ENCODE peak calls at places on chromosomes 1 and 21, in four cellular contexts. V is H9, M is IMR-90, N is H1. W is an unnamed sample.

GRCh38 chr1:93679546-93679945 is 2.1 kb downstream of the BCAR3 start:
- DNase-seq in N (no peak), V (no peak), M (peak; percentile 52), W (no peak)

GRCh38 chr1:99702221-99702620 is 56.3 kb downstream of the PALMD start:
- DNase-seq in V (no peak), M (peak; percentile 15), N (no peak), W (no peak)

GRCh38 chr1:65772607-65773006 is 20.1 kb upstream of the PDE4B start:
- DNase-seq in M (peak; percentile 6), N (no peak), V (no peak), W (no peak)

GRCh38 chr1:210907406-210907805 is 226.5 kb downstream of the KCNH1 start:
- DNase-seq in V (no peak), N (no peak), M (no peak), W (no peak)

GRCh38 chr1:211648980-211649934 is 26.2 kb downstream of the NEK2 start:
- DNase-seq in N (peak; percentile 63), M (peak; percentile 35), V (no peak), W (no peak)

GRCh38 chr1:241423541-241424479 is 66.8 kb upstream of the RGS7 start:
- DNase-seq in N (peak; percentile 80), M (peak; percentile 63), V (peak; percentile 66), W (peak; percentile 51)

GRCh38 chr21:45320261-45320990 is 32.7 kb upstream of the POFUT2 start:
- DNase-seq in N (peak; percentile 43), V (peak; percentile 23), M (no peak), W (no peak)

GRCh38 chr21:46286668-46286982 is 483 bp downstream of the YBEY start:
- DNase-seq in M (no peak), N (no peak), V (no peak), W (no peak)

GRCh38 chr21:44419679-44420078 is 35.6 kb upstream of the LRRC3 start:
- DNase-seq in N (no peak), M (no peak), V (no peak), W (no peak)

DNA sequence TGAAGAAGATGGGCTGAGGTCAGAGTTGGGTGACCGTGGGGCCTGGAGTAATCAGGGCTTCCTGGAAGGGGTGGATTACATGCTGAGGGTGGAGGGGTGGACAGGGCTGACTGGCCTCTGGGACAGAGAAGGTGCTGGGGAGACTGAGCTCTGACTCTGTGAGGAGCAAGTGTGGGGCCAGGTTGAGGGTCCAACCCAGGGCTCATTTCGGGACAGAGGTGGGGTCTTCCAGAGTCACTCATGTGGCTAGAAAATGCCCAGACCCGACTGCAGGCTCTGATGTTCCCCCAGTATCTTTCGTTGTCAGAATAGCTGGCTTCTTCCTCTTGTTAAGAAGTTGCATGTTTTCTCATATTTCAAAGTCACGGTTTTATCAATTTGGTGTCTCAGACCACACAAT is 311.8 kb downstream of the PTPRU start:
- DNase-seq in M (no peak), V (no peak), N (no peak), W (no peak)
- H4K5ac ChIP-seq in M (no peak overlapping the region), V (no peak overlapping the region), N (no peak overlapping the region), W (no peak overlapping the region)

GRCh38 chr1:223087231-223087990 is 55.6 kb downstream of the TLR5 start:
- DNase-seq in V (no peak), M (peak; percentile 20), N (no peak), W (no peak)
- H4K5ac ChIP-seq in V (no peak overlapping the region), M (no peak overlapping the region), N (no peak overlapping the region), W (no peak overlapping the region)

DNA sequence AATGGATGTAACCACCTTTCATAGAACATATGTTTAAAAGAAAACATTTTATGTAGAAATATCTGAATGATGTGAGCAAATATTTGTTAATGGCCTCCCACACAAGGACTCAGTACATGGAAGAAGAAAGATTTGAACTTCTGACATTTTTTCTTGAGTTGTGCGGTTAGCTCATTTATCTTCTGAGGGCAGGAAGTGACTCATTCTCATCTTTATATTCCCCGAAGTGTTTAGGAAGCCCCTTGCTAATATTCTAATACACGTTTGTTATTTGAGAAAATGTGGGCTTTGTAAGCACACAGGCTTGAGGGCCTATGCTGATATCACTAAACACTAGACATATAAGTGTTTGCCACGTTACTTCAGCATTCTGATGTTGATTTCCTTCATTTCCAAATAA is 392.5 kb upstream of the PTBP2 start:
- DNase-seq in N (no peak), V (no peak), M (peak; percentile 56), W (no peak)
- H4K5ac ChIP-seq in N (no peak overlapping the region), V (no peak overlapping the region), M (no peak overlapping the region), W (no peak overlapping the region)

GRCh38 chr1:51433269-51433971 is 85.6 kb downstream of the EPS15 start:
- DNase-seq in M (no peak), V (no peak), N (no peak), W (peak; percentile 10)
- H4K5ac ChIP-seq in M (no peak overlapping the region), V (no peak overlapping the region), N (no peak overlapping the region), W (no peak overlapping the region)